ENCODE peak calls at places on chromosomes 7 and 10, in six cellular contexts. One of them, this sample, is unnamed.

GRCh38 chr7:155847821-155848435 is 35.7 kb upstream of the SHH start:
- DNase-seq in activated T-helper 1 cell treated with anti-CD3 and anti-CD28 coated beads, Interleukin-12 subunit alpha, Interleukin-12 subunit beta, Interleukin-2, Interleukin-4 antibody, amounts not matched to agents 30 ng/mL and 10 ng/mL and 1 ng/mL, durations not matched to agents 14 hours and 24 hours and 36 hours: no peak
- DNase-seq in cerebellum: no peak
- DNase-seq in activated CD4-positive, CD25-positive, alpha-beta regulatory T cell: no peak
- DNase-seq in pulmonary artery endothelial cell: no peak
- DNase-seq in left ventricle myocardium inferior: no peak
- DNase-seq in this sample: no peak

GRCh38 chr10:110609592-110609991 is 34.5 kb upstream of the RBM20 start:
- DNase-seq in activated T-helper 1 cell treated with anti-CD3 and anti-CD28 coated beads, Interleukin-12 subunit alpha, Interleukin-12 subunit beta, Interleukin-2, Interleukin-4 antibody, amounts not matched to agents 30 ng/mL and 10 ng/mL and 1 ng/mL, durations not matched to agents 14 hours and 24 hours and 36 hours: no peak
- DNase-seq in cerebellum: peak; percentile 5
- DNase-seq in activated CD4-positive, CD25-positive, alpha-beta regulatory T cell: no peak
- DNase-seq in pulmonary artery endothelial cell: no peak
- DNase-seq in left ventricle myocardium inferior: no peak
- DNase-seq in this sample: no peak

GRCh38 chr10:76311752-76312699 is 880.6 kb downstream of the LRMDA start:
- DNase-seq in activated T-helper 1 cell treated with anti-CD3 and anti-CD28 coated beads, Interleukin-12 subunit alpha, Interleukin-12 subunit beta, Interleukin-2, Interleukin-4 antibody, amounts not matched to agents 30 ng/mL and 10 ng/mL and 1 ng/mL, durations not matched to agents 14 hours and 24 hours and 36 hours: no peak
- DNase-seq in cerebellum: no peak
- DNase-seq in activated CD4-positive, CD25-positive, alpha-beta regulatory T cell: no peak
- DNase-seq in pulmonary artery endothelial cell: no peak
- DNase-seq in left ventricle myocardium inferior: no peak
- DNase-seq in this sample: no peak

GRCh38 chr10:54363390-54363789 is 437.6 kb downstream of the PCDH15 start:
- DNase-seq in activated T-helper 1 cell treated with anti-CD3 and anti-CD28 coated beads, Interleukin-12 subunit alpha, Interleukin-12 subunit beta, Interleukin-2, Interleukin-4 antibody, amounts not matched to agents 30 ng/mL and 10 ng/mL and 1 ng/mL, durations not matched to agents 14 hours and 24 hours and 36 hours: no peak
- DNase-seq in cerebellum: no peak
- DNase-seq in activated CD4-positive, CD25-positive, alpha-beta regulatory T cell: no peak
- DNase-seq in pulmonary artery endothelial cell: no peak
- DNase-seq in left ventricle myocardium inferior: no peak
- DNase-seq in this sample: no peak

GRCh38 chr10:61021926-61022325 is 77.9 kb upstream of the RHOBTB1 start:
- DNase-seq in activated T-helper 1 cell treated with anti-CD3 and anti-CD28 coated beads, Interleukin-12 subunit alpha, Interleukin-12 subunit beta, Interleukin-2, Interleukin-4 antibody, amounts not matched to agents 30 ng/mL and 10 ng/mL and 1 ng/mL, durations not matched to agents 14 hours and 24 hours and 36 hours: no peak
- DNase-seq in cerebellum: no peak
- DNase-seq in activated CD4-positive, CD25-positive, alpha-beta regulatory T cell: no peak
- DNase-seq in pulmonary artery endothelial cell: no peak
- DNase-seq in left ventricle myocardium inferior: no peak
- DNase-seq in this sample: no peak

GRCh38 chr10:110834622-110835219 is 37.0 kb upstream of the PDCD4 start:
- DNase-seq in activated T-helper 1 cell treated with anti-CD3 and anti-CD28 coated beads, Interleukin-12 subunit alpha, Interleukin-12 subunit beta, Interleukin-2, Interleukin-4 antibody, amounts not matched to agents 30 ng/mL and 10 ng/mL and 1 ng/mL, durations not matched to agents 14 hours and 24 hours and 36 hours: no peak
- DNase-seq in cerebellum: no peak
- DNase-seq in activated CD4-positive, CD25-positive, alpha-beta regulatory T cell: no peak
- DNase-seq in pulmonary artery endothelial cell: no peak
- DNase-seq in left ventricle myocardium inferior: no peak
- DNase-seq in this sample: no peak

GRCh38 chr7:76261935-76262334 is 40.5 kb upstream of the HSPB1 start:
- DNase-seq in activated T-helper 1 cell treated with anti-CD3 and anti-CD28 coated beads, Interleukin-12 subunit alpha, Interleukin-12 subunit beta, Interleukin-2, Interleukin-4 antibody, amounts not matched to agents 30 ng/mL and 10 ng/mL and 1 ng/mL, durations not matched to agents 14 hours and 24 hours and 36 hours: no peak
- DNase-seq in cerebellum: no peak
- DNase-seq in activated CD4-positive, CD25-positive, alpha-beta regulatory T cell: no peak
- DNase-seq in pulmonary artery endothelial cell: no peak
- DNase-seq in left ventricle myocardium inferior: no peak
- DNase-seq in this sample: no peak

GRCh38 chr7:87961754-87962153 is 27.7 kb downstream of the ADAM22 start:
- DNase-seq in activated T-helper 1 cell treated with anti-CD3 and anti-CD28 coated beads, Interleukin-12 subunit alpha, Interleukin-12 subunit beta, Interleukin-2, Interleukin-4 antibody, amounts not matched to agents 30 ng/mL and 10 ng/mL and 1 ng/mL, durations not matched to agents 14 hours and 24 hours and 36 hours: no peak
- DNase-seq in cerebellum: no peak
- DNase-seq in activated CD4-positive, CD25-positive, alpha-beta regulatory T cell: no peak
- DNase-seq in pulmonary artery endothelial cell: no peak
- DNase-seq in left ventricle myocardium inferior: no peak
- DNase-seq in this sample: no peak

GRCh38 chr10:63605568-63605967 is 84.4 kb downstream of the REEP3 start:
- DNase-seq in activated T-helper 1 cell treated with anti-CD3 and anti-CD28 coated beads, Interleukin-12 subunit alpha, Interleukin-12 subunit beta, Interleukin-2, Interleukin-4 antibody, amounts not matched to agents 30 ng/mL and 10 ng/mL and 1 ng/mL, durations not matched to agents 14 hours and 24 hours and 36 hours: no peak
- DNase-seq in cerebellum: no peak
- DNase-seq in activated CD4-positive, CD25-positive, alpha-beta regulatory T cell: no peak
- DNase-seq in pulmonary artery endothelial cell: no peak
- DNase-seq in left ventricle myocardium inferior: no peak
- DNase-seq in this sample: no peak

This sample was measured in lower lobe of right lung.